ENCODE peak calls at places on chromosomes 6 and 20, in six cellular contexts. Q is A549, K is endothelial cell of umbilical vein, J is K562, V is HepG2, G is GM12878. P is an unnamed sample.

GRCh38 chr20:48776306-48776705 is 51.5 kb downstream of the PREX1 start:
- DNase-seq in K (no peak), J (no peak), G (no peak), Q (no peak), V (no peak), P (no peak)

GRCh38 chr6:82553863-82554531 is 190.4 kb downstream of the TPBG start:
- DNase-seq in V (no peak), J (no peak), Q (no peak), K (no peak), G (no peak), P (no peak)

GRCh38 chr6:33632603-33633039 is 11.5 kb downstream of the ITPR3 start:
- DNase-seq in J (peak), V (peak), Q (peak), G (no peak), K (peak), P (peak)

GRCh38 chr20:10217517-10218410 is 866 bp upstream of the SNAP25 start:
- DNase-seq in V (no peak), K (peak), G (no peak), Q (peak), J (no peak), P (peak)

GRCh38 chr6:79196908-79197307 is 37.6 kb downstream of the HMGN3 start:
- DNase-seq in G (no peak), J (no peak), Q (no peak), K (no peak), V (no peak), P (peak)

GRCh38 chr6:113082691-113083090 is 735.6 kb downstream of the RFPL4B start:
- DNase-seq in K (peak), V (no peak), Q (no peak), G (no peak), J (no peak), P (no peak)

GRCh38 chr6:138560130-138560850 is 61.0 kb upstream of the NHSL1 start:
- DNase-seq in K (no peak), V (peak), J (no peak), Q (no peak), G (no peak), P (no peak)

GRCh38 chr20:34124469-34125249 is 12.6 kb upstream of the EIF2S2 start:
- DNase-seq in Q (no peak), K (no peak), J (no peak), V (no peak), G (no peak), P (peak)

GRCh38 chr20:64156136-64156885 is 7.9 kb upstream of the MYT1 start:
- DNase-seq in J (no peak), V (no peak), K (no peak), Q (no peak), G (no peak), P (no peak)

GRCh38 chr6:31691564-31692108 is 10.8 kb upstream of the LY6G5C start:
- DNase-seq in J (peak), V (no peak), G (no peak), Q (no peak), K (no peak), P (no peak)
- TF ChIP-seq MAX in J (no peak), V (no peak), G (no peak), Q (no peak), K (no peak), P (no peak)

GRCh38 chr20:62141397-62142251 is 1.6 kb downstream of the PSMA7 start:
- DNase-seq in V (peak), J (no peak), K (peak), G (no peak), Q (no peak), P (peak)
- TF ChIP-seq CTCF in V (peak), J (peak), K (peak), G (peak), Q (peak), P (peak)

GRCh38 chr6:109693128-109693527 is 2.0 kb downstream of the FIG4 start:
- DNase-seq in Q (no peak), K (no peak), J (no peak), V (no peak), G (no peak), P (peak)

GRCh38 chr6:109690373-109690739 is 646 bp downstream of the AK9 start:
- DNase-seq in J (peak), K (no peak), G (no peak), Q (peak), V (peak), P (peak)

GRCh38 chr6:109686566-109686965 is 4.4 kb downstream of the AK9 start:
- DNase-seq in V (no peak), K (no peak), J (no peak), Q (no peak), G (no peak), P (no peak)

GRCh38 chr6:109690740-109691687 is at the start of the genes AK9 and FIG4:
- DNase-seq in K (peak), G (peak), V (peak), J (peak), Q (peak), P (peak)

DNA sequence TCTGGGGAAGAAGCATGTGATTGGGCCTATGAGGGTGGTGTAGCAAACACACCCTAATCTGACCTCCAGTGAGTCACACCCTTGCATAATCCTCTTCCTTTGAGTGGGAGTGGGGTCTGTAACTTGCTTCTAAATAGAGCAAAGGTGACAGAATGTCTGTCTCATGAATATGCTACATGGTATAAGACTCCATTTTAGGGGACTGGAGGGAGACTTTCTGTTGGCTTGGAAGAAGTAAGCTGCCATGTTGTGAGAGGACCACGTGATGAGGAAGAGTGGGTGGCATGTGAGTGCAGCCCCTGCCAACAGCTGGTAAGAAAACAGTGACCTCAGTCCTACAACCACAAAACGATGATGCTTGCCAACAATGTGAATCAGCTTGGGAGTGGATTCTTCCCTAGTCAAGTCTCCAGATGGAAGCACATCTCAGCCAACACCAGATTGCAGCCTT is 3.7 kb downstream of the AK9 start:
- DNase-seq in G (no peak), V (no peak), K (peak), Q (no peak), J (no peak), P (peak)
- TF ChIP-seq MYC in G (no peak), V (no peak), K (no peak), Q (no peak), J (no peak), P (no peak)

GRCh38 chr6:149717588-149718458 is at the start of gene LATS1:
- DNase-seq in J (peak), Q (peak), G (no peak), K (peak), V (peak), P (peak)

GRCh38 chr6:149716181-149716580 is 1.7 kb downstream of the LATS1 start:
- DNase-seq in K (no peak), G (no peak), Q (no peak), J (no peak), V (no peak), P (no peak)

GRCh38 chr6:149717255-149717587 is 680 bp downstream of the LATS1 start:
- DNase-seq in J (no peak), K (no peak), G (no peak), Q (no peak), V (no peak), P (no peak)

GRCh38 chr6:149714442-149714841 is 3.5 kb downstream of the LATS1 start:
- DNase-seq in G (no peak), K (no peak), Q (no peak), J (no peak), V (no peak), P (no peak)

DNA sequence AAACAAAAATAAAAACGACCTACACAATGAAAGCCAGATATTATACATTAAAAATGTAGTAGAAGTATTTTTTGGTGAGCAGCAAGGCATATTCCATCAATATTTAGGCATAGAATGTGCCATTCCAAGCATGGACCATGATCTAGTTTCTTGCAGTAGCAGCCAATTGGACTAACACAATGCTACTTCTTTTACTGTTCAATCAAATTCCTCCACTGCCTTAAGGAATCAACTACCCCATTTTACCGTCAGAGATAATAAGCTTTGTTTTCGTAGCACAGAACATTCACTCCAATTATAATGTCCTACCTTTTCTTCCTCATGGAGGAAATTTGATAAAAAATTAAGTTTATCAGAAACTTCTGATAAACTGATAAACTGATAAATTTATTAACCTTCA is 1.3 kb downstream of the LATS1 start:
- DNase-seq in K (peak), J (no peak), V (no peak), G (no peak), Q (peak), P (peak)
- TF ChIP-seq MAX in K (no peak), J (no peak), V (no peak), G (no peak), Q (no peak), P (no peak)

DNA sequence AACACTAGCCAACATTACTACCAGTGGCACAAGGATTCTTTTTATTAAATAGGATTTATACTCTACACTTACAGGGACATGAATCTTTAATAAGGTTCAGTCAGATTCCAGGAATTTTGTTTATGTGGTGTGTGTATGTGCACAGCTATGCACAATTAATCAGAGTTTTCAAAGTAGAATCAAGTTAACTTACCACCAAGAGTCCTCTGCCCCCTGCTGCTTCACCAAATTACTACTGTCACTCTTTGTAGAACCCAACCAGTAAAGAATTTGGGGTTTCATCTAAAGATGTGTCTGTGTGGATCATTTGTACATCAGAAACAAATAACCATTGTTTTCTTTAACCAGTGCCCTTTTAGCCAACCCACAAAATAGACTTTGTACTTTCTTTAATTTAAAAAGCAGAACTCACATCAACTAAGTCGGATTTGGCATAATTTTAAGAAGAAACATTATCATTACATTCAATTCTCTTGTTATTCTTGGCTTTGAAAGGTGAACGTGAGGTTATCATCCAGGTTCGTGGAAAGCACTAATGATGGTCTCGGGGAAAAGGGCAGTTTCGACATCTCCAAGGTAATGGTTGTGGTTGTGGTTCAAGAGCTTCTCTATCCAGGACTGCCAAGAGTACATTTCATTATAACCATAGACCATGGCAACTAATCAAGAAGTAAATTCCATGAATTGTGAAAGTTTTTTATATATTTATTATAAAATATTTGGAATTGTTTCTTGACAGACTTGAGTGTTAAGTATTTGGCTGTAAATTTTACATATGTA is 514.3 kb upstream of the ID4 start:
- DNase-seq in Q (no peak), J (no peak), G (no peak), K (no peak), V (no peak), P (no peak)
- TF ChIP-seq CTCF in Q (no peak), J (no peak), G (no peak), K (no peak), V (no peak), P (no peak)

DNA sequence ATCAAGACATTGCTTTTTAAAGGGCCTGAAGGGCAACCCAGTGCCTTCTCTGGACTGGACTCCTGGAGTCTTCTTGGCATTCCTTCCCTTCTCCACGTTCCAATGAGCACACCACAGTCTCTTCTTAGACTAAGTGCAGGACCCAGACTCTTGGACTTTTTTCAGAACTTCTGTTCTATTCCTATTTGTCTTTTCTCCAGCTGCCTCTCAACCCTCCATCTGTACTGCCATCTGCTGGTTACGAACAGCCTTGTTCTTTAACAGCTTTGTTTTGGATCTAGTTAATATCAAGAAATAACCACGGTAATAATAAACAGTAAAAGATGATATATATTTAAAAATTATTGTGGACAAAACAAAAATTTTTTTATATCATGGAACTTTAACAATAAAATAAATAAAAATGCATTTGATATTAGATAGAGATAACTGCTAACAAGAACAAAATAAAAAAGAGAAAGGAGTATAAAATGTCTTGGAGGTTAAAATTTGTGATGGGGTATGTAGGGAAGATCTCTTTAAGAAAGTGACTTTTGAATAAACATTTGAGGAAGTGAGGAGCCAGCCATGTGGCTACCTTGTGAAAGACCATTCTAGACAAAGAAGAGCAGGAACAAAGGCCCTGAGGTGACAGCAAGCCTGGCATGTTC is 105.1 kb upstream of the HCRTR2 start:
- DNase-seq in V (peak), K (peak), G (no peak), Q (peak), J (no peak), P (peak)
- TF ChIP-seq MYC in V (no peak), K (no peak), G (no peak), Q (no peak), J (no peak), P (no peak)

DNA sequence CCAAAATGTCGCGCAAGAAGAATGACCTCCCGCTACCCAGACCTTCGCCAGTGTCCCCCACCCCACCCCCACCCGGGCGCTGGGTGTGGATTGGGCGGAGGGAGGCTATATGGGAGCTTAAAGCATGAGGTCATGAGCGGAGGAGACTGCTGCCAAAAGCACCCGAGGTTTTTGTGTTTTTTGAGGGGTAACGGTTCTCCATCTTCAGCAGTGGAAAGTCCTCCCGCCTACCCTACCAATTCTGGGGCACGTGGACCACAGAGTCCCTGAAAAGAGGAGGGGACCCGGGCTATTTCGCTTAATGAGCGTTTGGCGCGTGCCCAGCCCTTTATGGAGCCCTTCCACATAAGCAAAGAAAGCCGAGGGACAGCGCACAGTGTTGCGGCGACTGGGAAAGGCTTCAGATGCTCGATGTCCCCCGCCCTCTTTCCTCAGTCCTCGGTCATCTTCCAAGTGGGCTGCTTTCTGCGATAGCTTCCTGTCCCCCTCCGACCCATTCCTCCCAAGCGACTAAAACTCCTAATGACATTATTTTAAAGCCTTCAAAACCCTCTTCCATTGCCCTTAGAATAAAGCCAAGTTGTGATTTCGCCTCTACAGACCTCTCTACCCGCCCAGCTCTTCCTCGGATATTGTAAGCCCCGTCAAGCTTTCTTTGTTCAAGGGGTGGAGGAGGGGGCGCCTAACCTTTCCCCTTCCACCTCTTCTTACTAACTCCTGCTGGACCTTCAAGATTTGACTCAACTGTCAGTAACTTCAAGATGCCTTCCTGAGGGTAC is 2.1 kb upstream of the TRERF1 start:
- DNase-seq in Q (peak), J (no peak), V (no peak), G (no peak), K (peak), P (peak)
- TF ChIP-seq MAX in Q (no peak), J (no peak), V (no peak), G (no peak), K (no peak), P (peak)

GRCh38 chr6:5399391-5399790 is 138.1 kb downstream of the FARS2 start:
- DNase-seq in K (no peak), Q (no peak), G (no peak), V (no peak), J (no peak), P (no peak)

GRCh38 chr6:5398530-5398929 is 137.2 kb downstream of the FARS2 start:
- DNase-seq in J (peak), K (peak), Q (peak), V (peak), G (no peak), P (peak)

GRCh38 chr6:5403619-5404018 is 142.3 kb downstream of the FARS2 start:
- DNase-seq in J (no peak), Q (no peak), K (no peak), G (no peak), V (no peak), P (no peak)

GRCh38 chr6:5403076-5403475 is 141.8 kb downstream of the FARS2 start:
- DNase-seq in G (no peak), K (peak), V (no peak), Q (no peak), J (no peak), P (no peak)

DNA sequence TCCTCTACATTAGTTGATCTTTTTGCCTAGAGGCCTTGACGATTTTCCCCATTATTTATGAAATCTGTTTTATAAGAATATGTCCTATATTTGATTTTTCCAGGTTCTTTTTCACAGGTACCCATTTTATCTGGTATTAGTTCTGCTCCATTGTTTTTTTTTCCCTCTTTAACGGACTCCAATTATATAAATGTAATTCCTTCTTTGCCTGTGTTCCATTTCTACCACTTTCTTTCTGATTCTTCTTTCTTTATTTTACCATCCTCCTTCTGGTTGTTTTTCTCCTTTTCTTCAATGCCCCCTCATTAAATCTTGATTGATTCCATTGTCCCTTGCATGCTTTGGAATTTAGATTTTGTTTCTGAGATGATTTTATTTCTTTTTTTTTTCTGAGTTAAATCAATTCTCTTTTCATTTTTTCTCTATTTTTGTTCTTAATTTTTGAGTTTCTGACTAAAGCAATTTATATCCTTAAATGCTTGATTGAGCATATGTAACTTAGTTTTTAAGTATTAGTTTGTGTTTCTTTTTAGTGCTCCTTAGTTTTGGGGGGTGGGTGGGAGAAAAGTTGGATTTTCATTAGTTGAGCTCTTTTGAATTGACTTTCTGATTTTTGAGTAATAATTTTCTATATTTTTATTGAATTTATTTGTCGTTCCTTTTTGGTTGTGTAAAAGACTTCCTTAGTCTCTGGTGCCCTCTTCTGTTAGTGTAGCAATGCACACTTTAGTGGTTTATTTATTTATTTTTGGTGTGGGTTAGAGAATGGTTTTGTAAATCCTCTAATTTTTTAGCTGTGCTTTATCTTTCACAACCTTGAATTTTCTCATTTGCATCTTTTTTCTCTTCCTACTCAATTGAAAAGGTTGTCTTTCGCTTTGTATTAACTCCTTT is 140.8 kb downstream of the FARS2 start:
- DNase-seq in Q (no peak), J (no peak), V (peak), G (no peak), K (peak), P (peak)
- TF ChIP-seq CTCF in Q (peak), J (no peak), V (peak), G (peak), K (peak), P (peak)